ENCODE peak calls at places on chromosome 5, in nine cellular contexts. C, I, V, B, K, T, E, D and L are unnamed samples.

GRCh38 chr5:65382582-65382981 is 99.1 kb downstream of the ADAMTS6 start:
- DNase-seq in C (no peak), I (no peak), V (no peak), B (no peak), K (no peak), T (no peak), E (no peak), D (no peak), L (no peak)

GRCh38 chr5:176637556-176637955 is 7.1 kb downstream of the EIF4E1B start:
- DNase-seq in C (no peak), I (no peak), V (no peak), B (no peak), K (no peak), T (no peak), E (no peak), D (no peak), L (no peak)

GRCh38 chr5:39606592-39606990 is 181.8 kb upstream of the DAB2 start:
- DNase-seq in C (no peak), I (no peak), V (no peak), B (no peak), K (no peak), T (no peak), E (no peak), D (no peak), L (no peak)

GRCh38 chr5:173581408-173582197 is 34.8 kb downstream of the BOD1 start:
- DNase-seq in C (no peak), I (peak; percentile 66), V (peak; percentile 33), B (peak; percentile 80), K (no peak), T (peak; percentile 61), E (no peak), D (no peak), L (no peak)

GRCh38 chr5:97167435-97167834 is 15.6 kb downstream of the RIOK2 start:
- DNase-seq in C (no peak), I (no peak), V (no peak), B (no peak), K (no peak), T (no peak), E (no peak), D (no peak), L (no peak)

GRCh38 chr5:65620021-65620420 is 4.1 kb downstream of the TRIM23 start:
- DNase-seq in C (no peak), I (no peak), V (no peak), B (no peak), K (no peak), T (no peak), E (no peak), D (no peak), L (no peak)

GRCh38 chr5:120073722-120074121 is 390.4 kb upstream of the PRR16 start:
- DNase-seq in C (no peak), I (no peak), V (no peak), B (no peak), K (no peak), T (no peak), E (no peak), D (no peak), L (no peak)

GRCh38 chr5:13553896-13554295 is 390.6 kb downstream of the DNAH5 start:
- DNase-seq in C (no peak), I (peak; percentile 36), V (peak; percentile 2), B (no peak), K (no peak), T (no peak), E (no peak), D (no peak), L (no peak)

GRCh38 chr5:62268239-62268638 is 37.8 kb upstream of the KIF2A start:
- DNase-seq in C (no peak), I (peak; percentile 77), V (peak; percentile 27), B (no peak), K (no peak), T (no peak), E (no peak), D (no peak), L (no peak)

GRCh38 chr5:85896499-85896898 is 721.2 kb upstream of the COX7C start:
- DNase-seq in C (no peak), I (no peak), V (no peak), B (no peak), K (no peak), T (no peak), E (no peak), D (no peak), L (no peak)

GRCh38 chr5:33776151-33776550 is 115.6 kb downstream of the ADAMTS12 start:
- DNase-seq in C (no peak), I (no peak), V (no peak), B (no peak), K (no peak), T (no peak), E (no peak), D (no peak), L (no peak)

GRCh38 chr5:29321591-29321990 is 1871.9 kb upstream of the CDH6 start:
- DNase-seq in C (no peak), I (no peak), V (no peak), B (no peak), K (no peak), T (no peak), E (no peak), D (no peak), L (no peak)

GRCh38 chr5:40410939-40411635 is 268.6 kb upstream of the PTGER4 start:
- DNase-seq in C (no peak), I (no peak), V (peak; percentile 82), B (no peak), K (peak; percentile 37), T (peak; percentile 57), E (no peak), D (no peak), L (no peak)

GRCh38 chr5:33675958-33676464 is 215.8 kb downstream of the ADAMTS12 start:
- DNase-seq in C (no peak), I (no peak), V (no peak), B (no peak), K (no peak), T (peak; percentile 77), E (no peak), D (no peak), L (no peak)